ENCODE peak calls at places on chromosomes 16 and 17, in four cellular contexts. One of them, this sample, is unnamed.

GRCh38 chr17:64209983-64210382 is 53.1 kb downstream of the TEX2 start:
- DNase-seq in HepG2: no peak
- DNase-seq in GM12878: no peak
- DNase-seq in K562: no peak
- DNase-seq in this sample: no peak

GRCh38 chr17:27566673-27567562 is 64.1 kb upstream of the LGALS9 start:
- DNase-seq in HepG2: no peak
- DNase-seq in GM12878: no peak
- DNase-seq in K562: no peak
- DNase-seq in this sample: peak

GRCh38 chr16:2039286-2040030 is 8.2 kb downstream of the NTHL1 start:
- DNase-seq in HepG2: peak
- DNase-seq in GM12878: no peak
- DNase-seq in K562: no peak
- DNase-seq in this sample: no peak

GRCh38 chr16:64412578-64413280 is 709.1 kb downstream of the CDH11 start:
- DNase-seq in HepG2: no peak
- DNase-seq in GM12878: no peak
- DNase-seq in K562: no peak
- DNase-seq in this sample: no peak

GRCh38 chr17:48646183-48647102 is 20.3 kb upstream of the HOXB9 start:
- DNase-seq in HepG2: no peak
- DNase-seq in GM12878: no peak
- DNase-seq in K562: peak
- DNase-seq in this sample: no peak

GRCh38 chr17:37220609-37220953 is 155.2 kb upstream of the C17orf78 start:
- DNase-seq in HepG2: no peak
- DNase-seq in GM12878: no peak
- DNase-seq in K562: no peak
- DNase-seq in this sample: peak

GRCh38 chr16:67415872-67416793 is at the start of gene ZDHHC1:
- DNase-seq in HepG2: no peak
- DNase-seq in GM12878: no peak
- DNase-seq in K562: peak
- DNase-seq in this sample: peak

GRCh38 chr17:49734666-49735490 is 27.1 kb upstream of the SLC35B1 start:
- DNase-seq in HepG2: peak
- DNase-seq in GM12878: no peak
- DNase-seq in K562: no peak
- DNase-seq in this sample: no peak

GRCh38 chr16:88376835-88377726 is 5.7 kb upstream of the ZNF469 start:
- DNase-seq in HepG2: no peak
- DNase-seq in GM12878: no peak
- DNase-seq in K562: no peak
- DNase-seq in this sample: no peak

GRCh38 chr17:48016112-48016511 is 21.5 kb downstream of the COPZ2 start:
- DNase-seq in HepG2: no peak
- DNase-seq in GM12878: no peak
- DNase-seq in K562: peak
- DNase-seq in this sample: no peak

GRCh38 chr16:16025214-16025968 is 76.0 kb downstream of the ABCC1 start:
- DNase-seq in HepG2: no peak
- DNase-seq in GM12878: no peak
- DNase-seq in K562: peak
- DNase-seq in this sample: peak
- TF ChIP-seq CTCF in HepG2: no peak
- TF ChIP-seq CTCF in GM12878: no peak
- TF ChIP-seq CTCF in K562: no peak
- TF ChIP-seq CTCF in this sample: no peak

GRCh38 chr16:71626018-71626857 is at the start of gene MARVELD3:
- DNase-seq in HepG2: peak
- DNase-seq in GM12878: no peak
- DNase-seq in K562: peak
- DNase-seq in this sample: no peak
- TF ChIP-seq EZH2 in HepG2: no peak
- TF ChIP-seq EZH2 in GM12878: no peak
- TF ChIP-seq EZH2 in K562: no peak
- TF ChIP-seq EZH2 in this sample: peak

GRCh38 chr17:53794875-53795274 is 27.9 kb upstream of the KIF2B start:
- DNase-seq in HepG2: no peak
- DNase-seq in GM12878: no peak
- DNase-seq in K562: no peak
- DNase-seq in this sample: no peak
- TF ChIP-seq MYC in HepG2: no peak
- TF ChIP-seq MYC in GM12878: no peak
- TF ChIP-seq MYC in K562: no peak
- TF ChIP-seq MYC in this sample: no peak

DNA sequence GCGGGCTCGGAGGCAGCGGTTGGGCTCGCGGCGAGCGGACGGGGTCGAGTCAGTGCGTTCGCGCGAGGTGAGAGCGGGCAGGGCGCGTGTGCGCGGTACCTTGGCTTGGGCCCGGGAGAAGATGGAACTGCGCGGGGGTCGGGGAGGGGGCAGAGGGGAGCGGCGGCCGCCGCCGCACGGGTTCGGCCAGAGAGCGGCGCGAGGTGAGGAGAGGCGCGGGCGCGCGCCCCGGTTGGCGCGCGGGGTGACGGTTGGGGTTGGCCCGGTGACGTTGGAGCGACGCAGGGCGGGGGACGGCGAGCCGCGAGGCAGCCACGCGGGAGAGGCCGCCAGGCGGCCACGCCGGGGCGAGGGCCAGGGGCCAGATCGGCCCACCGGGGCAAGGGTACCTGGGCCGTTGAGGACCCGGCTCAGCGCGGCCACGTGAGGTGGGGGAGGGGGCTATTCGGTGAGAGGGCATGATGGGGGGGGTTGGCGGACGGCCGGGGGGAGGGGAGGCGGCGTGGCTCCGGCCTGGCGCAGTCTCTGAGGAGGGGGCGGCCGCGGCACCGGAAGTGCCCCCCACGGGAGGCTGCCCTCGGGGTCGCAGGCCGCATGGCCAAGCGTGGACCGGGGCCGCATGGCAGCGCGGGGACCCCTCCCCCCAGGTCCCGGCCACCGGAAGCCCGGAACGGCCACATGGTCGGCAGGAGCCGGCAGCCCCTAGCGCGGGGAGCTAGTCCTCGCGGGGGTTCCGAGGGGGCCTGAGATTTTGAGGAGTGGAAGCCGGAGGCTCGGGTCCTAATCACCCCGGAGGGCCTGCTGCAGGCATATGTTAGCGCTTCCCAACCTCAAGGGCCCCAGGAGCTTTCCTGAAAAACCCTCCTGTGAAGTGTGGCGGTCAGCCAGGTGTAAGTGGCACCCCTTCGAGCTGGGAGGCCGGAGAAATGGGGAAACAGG is 527 bp downstream of the EIF5A start:
- DNase-seq in HepG2: no peak
- DNase-seq in GM12878: no peak
- DNase-seq in K562: peak
- DNase-seq in this sample: no peak
- TF ChIP-seq CTCF in HepG2: no peak
- TF ChIP-seq CTCF in GM12878: no peak
- TF ChIP-seq CTCF in K562: no peak
- TF ChIP-seq CTCF in this sample: no peak

GRCh38 chr17:2024572-2025219 is 438 bp downstream of the RTN4RL1 start:
- DNase-seq in HepG2: no peak
- DNase-seq in GM12878: no peak
- DNase-seq in K562: no peak
- DNase-seq in this sample: no peak

GRCh38 chr17:2023692-2024571 is 1.2 kb downstream of the RTN4RL1 start:
- DNase-seq in HepG2: no peak
- DNase-seq in GM12878: no peak
- DNase-seq in K562: peak
- DNase-seq in this sample: no peak

GRCh38 chr17:2023256-2023655 is 1.9 kb downstream of the RTN4RL1 start:
- DNase-seq in HepG2: no peak
- DNase-seq in GM12878: no peak
- DNase-seq in K562: no peak
- DNase-seq in this sample: no peak

GRCh38 chr17:2025622-2026309 is 632 bp upstream of the RTN4RL1 start:
- DNase-seq in HepG2: peak
- DNase-seq in GM12878: no peak
- DNase-seq in K562: peak
- DNase-seq in this sample: peak

GRCh38 chr17:2025220-2025621 is at the start of gene RTN4RL1:
- DNase-seq in HepG2: no peak
- DNase-seq in GM12878: no peak
- DNase-seq in K562: peak
- DNase-seq in this sample: no peak
- TF ChIP-seq EZH2 in HepG2: no peak
- TF ChIP-seq EZH2 in GM12878: no peak
- TF ChIP-seq EZH2 in K562: no peak
- TF ChIP-seq EZH2 in this sample: no peak

DNA sequence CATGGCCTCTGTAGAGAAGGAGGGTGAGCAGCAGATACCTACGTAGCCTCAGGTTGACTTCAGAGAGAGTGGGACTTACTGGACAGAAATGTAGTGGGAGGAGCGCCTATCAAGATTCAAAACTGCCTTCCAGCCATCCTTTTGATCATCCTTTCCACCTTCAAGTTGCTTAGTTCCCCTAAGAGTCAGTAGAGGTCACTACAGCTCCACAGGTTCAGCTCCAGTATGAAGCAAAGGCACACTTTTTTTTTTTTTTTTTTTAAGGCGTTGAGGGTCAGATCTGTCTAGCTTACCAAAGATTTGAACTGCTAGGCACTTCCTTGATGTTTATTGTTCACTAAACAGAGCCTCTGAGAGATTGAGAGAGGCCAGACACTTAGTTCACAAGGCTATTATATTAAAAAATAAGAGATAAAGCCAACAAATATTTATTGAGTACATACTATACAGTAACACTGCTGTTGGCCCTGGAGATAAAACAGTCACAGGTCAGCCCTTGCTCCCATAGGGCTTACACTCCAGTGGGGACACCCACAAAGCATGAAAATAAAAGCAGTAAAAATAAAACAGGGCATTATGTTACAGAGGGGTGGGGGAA is 3.1 kb downstream of the RNF227 start:
- DNase-seq in HepG2: peak
- DNase-seq in GM12878: peak
- DNase-seq in K562: peak
- DNase-seq in this sample: peak
- TF ChIP-seq MYC in HepG2: no peak
- TF ChIP-seq MYC in GM12878: no peak
- TF ChIP-seq MYC in K562: no peak
- TF ChIP-seq MYC in this sample: no peak

This sample was measured in endothelial cell of umbilical vein.